ENCODE peak calls at places on chromosomes 5 and 9, in six cellular contexts. One of them, this sample, is unnamed.

GRCh38 chr5:135491552-135492318 is 39.6 kb upstream of the TIFAB start:
- DNase-seq in fibroblast of lung: no peak
- DNase-seq in pancreas: no peak
- DNase-seq in transverse colon: no peak
- DNase-seq in body of pancreas: no peak
- DNase-seq in right cardiac atrium: no peak
- DNase-seq in this sample: peak; percentile 86

GRCh38 chr5:170315154-170315553 is 17.6 kb upstream of the LCP2 start:
- DNase-seq in right cardiac atrium: peak; percentile 92
- DNase-seq in transverse colon: no peak
- DNase-seq in fibroblast of lung: no peak
- DNase-seq in pancreas: no peak
- DNase-seq in body of pancreas: no peak
- DNase-seq in this sample: no peak

GRCh38 chr9:111094433-111095421 is 56.5 kb upstream of the LPAR1 start:
- DNase-seq in body of pancreas: no peak
- DNase-seq in fibroblast of lung: peak; percentile 69
- DNase-seq in transverse colon: peak; percentile 15
- DNase-seq in right cardiac atrium: peak; percentile 55
- DNase-seq in pancreas: no peak
- DNase-seq in this sample: no peak

GRCh38 chr9:36039696-36040095 is 3.0 kb downstream of the RECK start:
- DNase-seq in body of pancreas: no peak
- DNase-seq in fibroblast of lung: peak; percentile 28
- DNase-seq in transverse colon: no peak
- DNase-seq in right cardiac atrium: no peak
- DNase-seq in pancreas: no peak
- DNase-seq in this sample: peak; percentile 16

GRCh38 chr5:170791325-170791954 is 7.9 kb downstream of the GABRP start:
- DNase-seq in right cardiac atrium: peak; percentile 83
- DNase-seq in transverse colon: peak; percentile 65
- DNase-seq in body of pancreas: peak; percentile 85
- DNase-seq in pancreas: peak; percentile 77
- DNase-seq in fibroblast of lung: peak; percentile 54
- DNase-seq in this sample: peak; percentile 16

GRCh38 chr9:135478858-135479468 is 619 bp upstream of the PPP1R26 start:
- DNase-seq in fibroblast of lung: peak; percentile 23
- DNase-seq in pancreas: peak; percentile 76
- DNase-seq in transverse colon: peak; percentile 75
- DNase-seq in body of pancreas: peak; percentile 70
- DNase-seq in right cardiac atrium: peak; percentile 80
- DNase-seq in this sample: no peak

GRCh38 chr5:177557041-177557647 is 2.8 kb upstream of the FAM193B start:
- DNase-seq in body of pancreas: no peak
- DNase-seq in fibroblast of lung: peak; percentile 52
- DNase-seq in right cardiac atrium: no peak
- DNase-seq in pancreas: no peak
- DNase-seq in transverse colon: peak; percentile 15
- DNase-seq in this sample: no peak

GRCh38 chr5:9251379-9251980 is 294.4 kb downstream of the SEMA5A start:
- DNase-seq in right cardiac atrium: no peak
- DNase-seq in transverse colon: no peak
- DNase-seq in pancreas: no peak
- DNase-seq in fibroblast of lung: peak; percentile 76
- DNase-seq in body of pancreas: no peak
- DNase-seq in this sample: peak; percentile 61

GRCh38 chr9:34589656-34590375 is at the start of gene CNTFR:
- DNase-seq in right cardiac atrium: peak; percentile 92
- DNase-seq in fibroblast of lung: no peak
- DNase-seq in transverse colon: no peak
- DNase-seq in body of pancreas: no peak
- DNase-seq in pancreas: no peak
- DNase-seq in this sample: no peak

GRCh38 chr5:169970911-169971436 is 9.3 kb downstream of the INSYN2B start:
- DNase-seq in right cardiac atrium: peak; percentile 76
- DNase-seq in fibroblast of lung: peak; percentile 77
- DNase-seq in body of pancreas: no peak
- DNase-seq in pancreas: no peak
- DNase-seq in transverse colon: no peak
- DNase-seq in this sample: peak; percentile 98

GRCh38 chr5:177116631-177117373 is 16.8 kb upstream of the NSD1 start:
- DNase-seq in pancreas: peak; percentile 84
- DNase-seq in right cardiac atrium: peak; percentile 97
- DNase-seq in fibroblast of lung: peak; percentile 81
- DNase-seq in body of pancreas: peak; percentile 84
- DNase-seq in transverse colon: peak; percentile 80
- DNase-seq in this sample: peak; percentile 47

GRCh38 chr5:55384072-55384471 is 76.3 kb downstream of the MTREX start:
- DNase-seq in body of pancreas: no peak
- DNase-seq in right cardiac atrium: no peak
- DNase-seq in transverse colon: no peak
- DNase-seq in pancreas: no peak
- DNase-seq in fibroblast of lung: no peak
- DNase-seq in this sample: no peak

GRCh38 chr9:37840560-37841194 is 40.1 kb downstream of the DCAF10 start:
- DNase-seq in transverse colon: no peak
- DNase-seq in fibroblast of lung: peak; percentile 69
- DNase-seq in body of pancreas: no peak
- DNase-seq in right cardiac atrium: no peak
- DNase-seq in pancreas: no peak
- DNase-seq in this sample: peak; percentile 32

GRCh38 chr5:161093105-161093504 is 241.1 kb upstream of the ATP10B start:
- DNase-seq in transverse colon: no peak
- DNase-seq in body of pancreas: no peak
- DNase-seq in pancreas: no peak
- DNase-seq in right cardiac atrium: no peak
- DNase-seq in fibroblast of lung: peak; percentile 9
- DNase-seq in this sample: no peak

GRCh38 chr9:18568969-18569368 is 95.0 kb downstream of the ADAMTSL1 start:
- DNase-seq in fibroblast of lung: peak; percentile 65
- DNase-seq in pancreas: no peak
- DNase-seq in right cardiac atrium: no peak
- DNase-seq in transverse colon: no peak
- DNase-seq in body of pancreas: no peak
- DNase-seq in this sample: no peak

GRCh38 chr9:131423171-131423581 is 29.3 kb downstream of the PRRC2B start:
- DNase-seq in body of pancreas: peak; percentile 54
- DNase-seq in pancreas: peak; percentile 43
- DNase-seq in transverse colon: peak; percentile 59
- DNase-seq in right cardiac atrium: peak; percentile 86
- DNase-seq in fibroblast of lung: peak; percentile 71
- DNase-seq in this sample: peak; percentile 96

GRCh38 chr9:82252116-82252515 is 263.5 kb downstream of the SPATA31D1 start:
- DNase-seq in right cardiac atrium: no peak
- DNase-seq in transverse colon: no peak
- DNase-seq in fibroblast of lung: no peak
- DNase-seq in body of pancreas: no peak
- DNase-seq in pancreas: no peak
- DNase-seq in this sample: no peak

GRCh38 chr5:175444060-175444904 is at the start of gene DRD1:
- DNase-seq in pancreas: no peak
- DNase-seq in body of pancreas: peak; percentile 50
- DNase-seq in fibroblast of lung: peak; percentile 46
- DNase-seq in transverse colon: peak; percentile 26
- DNase-seq in right cardiac atrium: peak; percentile 72
- DNase-seq in this sample: peak; percentile 48

GRCh38 chr5:133396187-133396621 is 216.1 kb downstream of the FSTL4 start:
- DNase-seq in body of pancreas: no peak
- DNase-seq in fibroblast of lung: no peak
- DNase-seq in right cardiac atrium: no peak
- DNase-seq in pancreas: no peak
- DNase-seq in transverse colon: no peak
- DNase-seq in this sample: no peak

GRCh38 chr5:175826980-175827379 is 44.4 kb upstream of the CPLX2 start:
- DNase-seq in right cardiac atrium: no peak
- DNase-seq in transverse colon: no peak
- DNase-seq in body of pancreas: no peak
- DNase-seq in fibroblast of lung: no peak
- DNase-seq in pancreas: no peak
- DNase-seq in this sample: no peak

GRCh38 chr5:137699291-137700281 is 36.3 kb downstream of the KLHL3 start:
- DNase-seq in fibroblast of lung: no peak
- DNase-seq in transverse colon: no peak
- DNase-seq in body of pancreas: no peak
- DNase-seq in pancreas: no peak
- DNase-seq in right cardiac atrium: no peak
- DNase-seq in this sample: no peak

GRCh38 chr9:31715250-31715649 is 669.2 kb upstream of the ACO1 start:
- DNase-seq in body of pancreas: no peak
- DNase-seq in pancreas: no peak
- DNase-seq in fibroblast of lung: no peak
- DNase-seq in right cardiac atrium: peak; percentile 48
- DNase-seq in transverse colon: no peak
- DNase-seq in this sample: no peak
- H3K27ac ChIP-seq in body of pancreas: no peak overlapping the region
- H3K27ac ChIP-seq in pancreas: no peak overlapping the region
- H3K27ac ChIP-seq in fibroblast of lung: no peak overlapping the region
- H3K27ac ChIP-seq in right cardiac atrium: no peak overlapping the region
- H3K27ac ChIP-seq in transverse colon: no peak overlapping the region
- H3K27ac ChIP-seq in this sample: no peak overlapping the region

GRCh38 chr9:120711841-120712538 is 2.3 kb downstream of the MEGF9 start:
- DNase-seq in pancreas: no peak
- DNase-seq in body of pancreas: no peak
- DNase-seq in transverse colon: no peak
- DNase-seq in right cardiac atrium: no peak
- DNase-seq in fibroblast of lung: peak; percentile 13
- DNase-seq in this sample: peak; percentile 33

GRCh38 chr9:120713257-120714087 is 798 bp downstream of the MEGF9 start:
- DNase-seq in body of pancreas: peak; percentile 34
- DNase-seq in transverse colon: peak; percentile 29
- DNase-seq in right cardiac atrium: peak; percentile 74
- DNase-seq in pancreas: peak; percentile 45
- DNase-seq in fibroblast of lung: peak; percentile 13
- DNase-seq in this sample: no peak

GRCh38 chr9:120710110-120710981 is 3.9 kb downstream of the MEGF9 start:
- DNase-seq in right cardiac atrium: no peak
- DNase-seq in fibroblast of lung: peak; percentile 76
- DNase-seq in pancreas: peak; percentile 52
- DNase-seq in body of pancreas: peak; percentile 38
- DNase-seq in transverse colon: no peak
- DNase-seq in this sample: no peak

GRCh38 chr9:120712539-120713031 is 1.7 kb downstream of the MEGF9 start:
- DNase-seq in right cardiac atrium: no peak
- DNase-seq in fibroblast of lung: no peak
- DNase-seq in pancreas: no peak
- DNase-seq in body of pancreas: no peak
- DNase-seq in transverse colon: no peak
- DNase-seq in this sample: no peak

DNA sequence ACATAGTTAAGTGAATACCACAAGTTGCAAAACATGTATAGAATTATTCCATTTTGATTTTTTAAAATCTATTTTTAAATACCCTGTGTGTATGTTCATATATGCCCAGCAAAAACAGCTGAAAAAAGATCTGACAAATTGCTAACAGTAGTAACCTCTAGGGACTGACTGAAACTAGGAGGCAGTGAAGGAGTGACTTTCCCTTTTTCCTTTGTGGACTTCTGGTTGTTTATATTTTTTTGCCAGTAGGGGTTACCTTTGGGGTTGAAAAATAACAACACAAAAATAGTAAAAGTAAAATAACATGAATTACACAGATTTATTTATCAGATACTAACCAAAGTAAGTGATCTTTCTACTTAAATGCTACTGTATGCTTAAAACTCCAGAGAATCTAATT is 2.9 kb downstream of the MEGF9 start:
- DNase-seq in right cardiac atrium: no peak
- DNase-seq in body of pancreas: no peak
- DNase-seq in pancreas: no peak
- DNase-seq in transverse colon: no peak
- DNase-seq in fibroblast of lung: peak; percentile 6
- DNase-seq in this sample: no peak
- H3K27ac ChIP-seq in right cardiac atrium: no peak overlapping the region
- H3K27ac ChIP-seq in body of pancreas: no peak overlapping the region
- H3K27ac ChIP-seq in pancreas: no peak overlapping the region
- H3K27ac ChIP-seq in transverse colon: peak overlapping the region; percentile 89
- H3K27ac ChIP-seq in fibroblast of lung: no peak overlapping the region
- H3K27ac ChIP-seq in this sample: peak overlapping the region; percentile 12

GRCh38 chr9:128097156-128098016 is 29.4 kb downstream of the SLC25A25 start:
- DNase-seq in fibroblast of lung: no peak
- DNase-seq in right cardiac atrium: no peak
- DNase-seq in pancreas: no peak
- DNase-seq in body of pancreas: peak; percentile 15
- DNase-seq in transverse colon: no peak
- DNase-seq in this sample: no peak
- H3K27ac ChIP-seq in fibroblast of lung: peak overlapping the region; percentile 99
- H3K27ac ChIP-seq in right cardiac atrium: peak overlapping the region; percentile 100
- H3K27ac ChIP-seq in pancreas: peak overlapping the region; percentile 93
- H3K27ac ChIP-seq in body of pancreas: peak overlapping the region; percentile 98
- H3K27ac ChIP-seq in transverse colon: peak overlapping the region; percentile 94
- H3K27ac ChIP-seq in this sample: no peak overlapping the region

GRCh38 chr9:129435996-129436676 is 184.8 kb downstream of the C9orf50 start:
- DNase-seq in transverse colon: no peak
- DNase-seq in body of pancreas: no peak
- DNase-seq in fibroblast of lung: no peak
- DNase-seq in right cardiac atrium: no peak
- DNase-seq in pancreas: no peak
- DNase-seq in this sample: no peak

GRCh38 chr9:129435272-129435671 is 185.6 kb downstream of the C9orf50 start:
- DNase-seq in body of pancreas: no peak
- DNase-seq in transverse colon: no peak
- DNase-seq in fibroblast of lung: no peak
- DNase-seq in pancreas: no peak
- DNase-seq in right cardiac atrium: no peak
- DNase-seq in this sample: no peak

GRCh38 chr9:129436751-129437625 is 183.9 kb downstream of the C9orf50 start:
- DNase-seq in transverse colon: peak; percentile 47
- DNase-seq in pancreas: peak; percentile 71
- DNase-seq in body of pancreas: peak; percentile 80
- DNase-seq in fibroblast of lung: peak; percentile 50
- DNase-seq in right cardiac atrium: peak; percentile 94
- DNase-seq in this sample: no peak

GRCh38 chr9:129439242-129439641 is 181.7 kb downstream of the C9orf50 start:
- DNase-seq in fibroblast of lung: no peak
- DNase-seq in pancreas: no peak
- DNase-seq in transverse colon: no peak
- DNase-seq in body of pancreas: no peak
- DNase-seq in right cardiac atrium: peak; percentile 40
- DNase-seq in this sample: no peak

DNA sequence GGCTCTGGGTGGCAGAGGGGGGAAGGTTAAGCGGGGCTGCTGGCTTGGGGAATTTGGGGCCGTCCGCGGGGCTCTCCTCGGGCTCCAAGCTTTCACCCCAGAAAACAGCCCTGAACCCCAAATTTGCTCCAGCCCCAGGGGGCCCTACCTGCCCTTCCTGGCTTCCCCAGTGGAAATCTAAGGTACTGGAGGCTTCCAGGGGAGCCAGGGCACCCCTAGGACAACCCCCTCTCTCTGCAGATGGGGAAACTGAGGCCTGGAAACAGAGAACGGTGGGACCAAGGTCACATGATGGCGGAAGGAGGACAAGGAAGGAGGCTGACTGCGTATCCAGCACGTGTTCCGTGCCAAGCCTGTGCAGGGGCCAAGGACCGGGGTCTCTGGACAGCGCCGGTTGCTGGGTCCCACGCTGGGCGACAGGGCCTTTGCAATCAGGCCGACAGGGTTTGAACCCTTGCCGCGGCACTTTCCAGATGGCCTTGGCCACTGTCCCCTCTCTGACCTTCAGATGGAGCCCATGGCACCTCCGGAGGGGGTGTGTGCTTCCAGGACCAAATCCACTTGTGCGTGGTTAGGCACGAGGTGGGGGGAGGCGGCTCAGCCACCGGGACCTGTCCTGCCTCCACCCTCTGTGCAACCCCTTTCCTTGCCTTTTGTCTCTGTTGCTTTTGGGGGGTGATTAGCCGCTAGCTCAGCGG is 183.1 kb downstream of the C9orf50 start:
- DNase-seq in transverse colon: no peak
- DNase-seq in fibroblast of lung: no peak
- DNase-seq in right cardiac atrium: peak; percentile 73
- DNase-seq in body of pancreas: no peak
- DNase-seq in pancreas: no peak
- DNase-seq in this sample: no peak
- H3K27ac ChIP-seq in transverse colon: peak overlapping the region; percentile 71
- H3K27ac ChIP-seq in fibroblast of lung: no peak overlapping the region
- H3K27ac ChIP-seq in right cardiac atrium: peak overlapping the region; percentile 40
- H3K27ac ChIP-seq in body of pancreas: peak overlapping the region; percentile 79
- H3K27ac ChIP-seq in pancreas: peak overlapping the region; percentile 31
- H3K27ac ChIP-seq in this sample: no peak overlapping the region